ENCODE peak calls at places on chromosomes 3 and 15, in four cellular contexts. One of them, this sample, is unnamed.

GRCh38 chr15:58346361-58346760 is 85.4 kb upstream of the LIPC start:
- DNase-seq in GM10248: no peak
- DNase-seq in T-cell: no peak
- DNase-seq in esophagus muscularis mucosa: peak
- DNase-seq in this sample: no peak

GRCh38 chr3:30007668-30008067 is 598.7 kb upstream of the TGFBR2 start:
- DNase-seq in GM10248: no peak
- DNase-seq in T-cell: no peak
- DNase-seq in esophagus muscularis mucosa: no peak
- DNase-seq in this sample: no peak

GRCh38 chr3:153051427-153052095 is 110.5 kb upstream of the RAP2B start:
- DNase-seq in GM10248: no peak
- DNase-seq in T-cell: no peak
- DNase-seq in esophagus muscularis mucosa: peak
- DNase-seq in this sample: no peak

GRCh38 chr15:80474224-80474619 is 70.0 kb downstream of the ARNT2 start:
- DNase-seq in GM10248: no peak
- DNase-seq in T-cell: no peak
- DNase-seq in esophagus muscularis mucosa: no peak
- DNase-seq in this sample: no peak

GRCh38 chr3:172974969-172975368 is 166.1 kb downstream of the SPATA16 start:
- DNase-seq in GM10248: no peak
- DNase-seq in T-cell: no peak
- DNase-seq in esophagus muscularis mucosa: no peak
- DNase-seq in this sample: no peak

GRCh38 chr3:65666426-65667091 is 372.2 kb downstream of the MAGI1 start:
- DNase-seq in GM10248: no peak
- DNase-seq in T-cell: no peak
- DNase-seq in esophagus muscularis mucosa: no peak
- DNase-seq in this sample: no peak

GRCh38 chr3:70392227-70392626 is 79.8 kb upstream of the MDFIC2 start:
- DNase-seq in GM10248: no peak
- DNase-seq in T-cell: no peak
- DNase-seq in esophagus muscularis mucosa: no peak
- DNase-seq in this sample: no peak

GRCh38 chr3:37661615-37662306 is 199.9 kb upstream of the CTDSPL start:
- DNase-seq in GM10248: no peak
- DNase-seq in T-cell: no peak
- DNase-seq in esophagus muscularis mucosa: no peak
- DNase-seq in this sample: no peak

GRCh38 chr15:91031796-91032195 is 9.4 kb upstream of the VPS33B start:
- DNase-seq in GM10248: no peak
- DNase-seq in T-cell: no peak
- DNase-seq in esophagus muscularis mucosa: no peak
- DNase-seq in this sample: no peak

GRCh38 chr3:27729748-27730611 is 7.9 kb upstream of the EOMES start:
- DNase-seq in GM10248: no peak
- DNase-seq in T-cell: no peak
- DNase-seq in esophagus muscularis mucosa: no peak
- DNase-seq in this sample: no peak

GRCh38 chr15:91944334-91944733 is 90.8 kb downstream of the SLCO3A1 start:
- DNase-seq in GM10248: no peak
- DNase-seq in T-cell: no peak
- DNase-seq in esophagus muscularis mucosa: no peak
- DNase-seq in this sample: no peak

This sample was measured in GM13976.